ENCODE peak calls at places on chromosomes 5 and 9, in nine cellular contexts. D, I, K, G, A, M, S, R and C are unnamed samples.

GRCh38 chr5:92505925-92506324 is 1075.1 kb downstream of the NR2F1-AS1 start:
- DNase-seq in A (no peak), K (no peak), G (no peak), M (no peak), R (no peak), I (no peak), S (no peak), D (no peak), C (no peak)

GRCh38 chr5:159319822-159320221 is 10.5 kb downstream of the IL12B start:
- DNase-seq in D (no peak), A (no peak), M (no peak), S (no peak), I (no peak), K (no peak), R (no peak), G (no peak), C (no peak)

GRCh38 chr9:81682797-81683196 is 6.5 kb downstream of the TLE1 start:
- DNase-seq in S (no peak), D (no peak), R (peak), I (no peak), A (no peak), M (no peak), G (no peak), K (no peak), C (no peak)

GRCh38 chr9:27107241-27107640 is 1.8 kb upstream of the TEK start:
- DNase-seq in D (no peak), M (no peak), G (no peak), S (no peak), K (no peak), R (no peak), A (no peak), I (no peak), C (no peak)

GRCh38 chr5:157050050-157050449 is 8.9 kb downstream of the HAVCR1 start:
- DNase-seq in A (no peak), G (no peak), D (no peak), S (no peak), K (no peak), I (no peak), R (no peak), M (no peak), C (no peak)

GRCh38 chr5:179427032-179427675 is 81.9 kb upstream of the ADAMTS2 start:
- DNase-seq in M (no peak), D (no peak), S (no peak), K (no peak), I (peak), R (peak), A (no peak), G (peak), C (peak)

GRCh38 chr9:93949073-93949693 is 6.0 kb downstream of the BARX1 start:
- DNase-seq in I (no peak), R (no peak), M (no peak), G (no peak), A (no peak), K (no peak), D (no peak), S (no peak), C (no peak)

GRCh38 chr5:83839788-83840187 is 119.1 kb upstream of the HAPLN1 start:
- DNase-seq in G (no peak), R (no peak), A (no peak), K (no peak), M (no peak), S (no peak), D (no peak), I (no peak), C (no peak)

GRCh38 chr5:58022055-58022454 is 437.8 kb downstream of the PLK2 start:
- DNase-seq in D (no peak), G (no peak), K (no peak), A (no peak), S (no peak), M (no peak), I (no peak), R (peak), C (no peak)

GRCh38 chr9:21965401-21965951 is 28.7 kb downstream of the CDKN2A start:
- DNase-seq in K (no peak), A (peak), S (no peak), M (no peak), R (peak), G (peak), D (peak), I (peak), C (no peak)

GRCh38 chr9:110604101-110604710 is 24.7 kb upstream of the SVEP1 start:
- DNase-seq in A (no peak), R (no peak), G (no peak), M (no peak), I (no peak), S (no peak), D (no peak), K (no peak), C (no peak)

GRCh38 chr5:134567651-134568338 is 42.3 kb downstream of the JADE2 start:
- DNase-seq in D (peak), I (peak), R (peak), A (peak), S (peak), M (no peak), K (no peak), G (no peak), C (no peak)

GRCh38 chr5:14779975-14780374 is 91.6 kb downstream of the ANKH start:
- DNase-seq in I (no peak), K (no peak), S (no peak), R (no peak), M (no peak), D (no peak), G (no peak), A (no peak), C (no peak)

GRCh38 chr5:84227221-84227620 is 157.5 kb downstream of the EDIL3 start:
- DNase-seq in G (no peak), M (no peak), K (no peak), R (no peak), S (no peak), A (no peak), D (no peak), I (no peak), C (no peak)

GRCh38 chr5:15286659-15287058 is 213.3 kb upstream of the FBXL7 start:
- DNase-seq in I (no peak), G (no peak), A (no peak), R (no peak), S (no peak), D (no peak), M (no peak), K (no peak), C (no peak)

GRCh38 chr5:59236996-59237395 is 654.1 kb downstream of the RAB3C start:
- DNase-seq in M (no peak), A (no peak), K (no peak), G (no peak), I (no peak), S (no peak), R (no peak), D (no peak), C (no peak)

GRCh38 chr9:75612754-75613153 is 277.7 kb upstream of the PCSK5 start:
- DNase-seq in S (no peak), A (no peak), I (no peak), G (no peak), R (no peak), M (no peak), K (no peak), D (no peak), C (no peak)

GRCh38 chr5:66554211-66554610 is 42.0 kb upstream of the MAST4 start:
- DNase-seq in R (no peak), D (peak), I (no peak), S (no peak), K (no peak), M (no peak), G (no peak), A (no peak), C (no peak)

GRCh38 chr5:42638972-42639371 is 117.6 kb upstream of the CCDC152 start:
- DNase-seq in M (no peak), I (no peak), G (no peak), D (no peak), A (no peak), K (no peak), R (no peak), S (no peak), C (no peak)

DNA sequence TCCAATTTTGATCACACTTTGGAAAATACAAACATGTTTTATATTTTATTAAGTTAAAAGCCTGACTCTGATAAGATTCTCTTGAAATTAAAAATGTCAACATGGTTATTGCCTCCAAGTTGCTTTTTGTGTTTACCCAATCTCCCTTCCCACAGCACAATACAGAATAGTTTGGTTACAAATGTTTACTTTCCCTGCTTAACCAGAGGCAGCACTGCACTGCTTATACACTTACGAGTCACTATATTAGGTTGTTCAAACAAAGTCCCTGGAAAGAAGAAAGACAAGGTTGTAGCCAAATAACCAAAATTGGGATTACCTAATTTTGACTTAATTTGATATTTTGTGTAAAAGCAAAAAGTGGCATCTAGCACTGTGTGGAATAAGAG is 25.9 kb downstream of the SRFBP1 start:
- DNase-seq in I (no peak), A (no peak), G (no peak), R (no peak), S (no peak), K (no peak), M (no peak), D (no peak), C (no peak)
- H3K27ac ChIP-seq in I (no peak), A (no peak), G (no peak), R (no peak), S (no peak), K (no peak), M (no peak), D (no peak), C (no peak)

DNA sequence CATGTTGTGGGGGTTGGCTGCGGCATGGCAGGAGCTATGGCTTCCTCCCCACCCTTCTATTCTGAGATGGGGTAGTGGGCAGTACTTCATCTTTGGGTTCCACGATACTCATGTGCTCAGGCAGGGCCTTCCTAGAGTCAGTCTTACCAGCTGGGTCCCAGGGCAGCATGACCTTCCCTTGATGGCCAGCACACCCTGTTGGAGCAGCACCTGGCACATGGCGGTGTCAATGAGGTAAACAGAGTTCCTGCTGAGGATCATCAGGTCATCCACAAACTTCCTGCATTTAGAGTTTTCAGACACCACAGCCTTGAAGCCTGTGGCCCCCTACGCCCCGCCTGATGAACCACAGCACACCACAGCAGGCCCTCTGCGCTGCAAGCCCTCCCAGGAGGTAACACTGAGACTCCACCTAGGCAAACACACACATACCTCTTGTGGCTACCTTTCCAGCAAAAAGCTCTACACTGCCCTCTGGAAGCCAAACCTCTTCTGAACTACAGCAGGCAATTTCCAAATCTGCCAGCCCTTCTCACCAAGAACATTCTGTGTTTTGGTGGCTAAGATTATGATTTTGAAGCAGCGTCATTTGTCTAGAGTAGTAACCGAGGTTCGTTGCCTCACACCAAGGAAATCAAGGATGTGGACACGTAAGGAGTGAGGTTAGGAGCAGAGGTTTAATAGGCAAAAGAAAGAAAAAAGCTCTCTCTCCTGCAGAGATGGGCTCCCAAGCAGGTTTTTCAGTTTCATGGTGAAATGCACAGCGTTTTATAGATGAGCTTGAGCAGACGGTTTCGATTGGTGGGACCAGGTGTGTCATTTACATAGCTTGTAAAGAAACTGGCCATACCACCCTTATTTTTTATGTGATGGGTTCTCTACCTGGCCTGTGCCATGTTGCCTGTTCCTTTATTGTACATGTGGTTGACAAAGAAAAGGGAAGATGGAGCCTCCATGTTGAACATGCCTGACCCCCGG is 20.3 kb upstream of the TMEM174 start:
- DNase-seq in K (peak), D (no peak), I (no peak), G (no peak), S (no peak), A (no peak), R (no peak), M (no peak), C (no peak)
- TF ChIP-seq CTCF in K (peak), D (no peak), I (no peak), G (no peak), S (no peak), A (no peak), R (peak), M (peak), C (no peak)

GRCh38 chr5:141492168-141492885 is 3.4 kb downstream of the PCDHGC5 start:
- DNase-seq in A (peak), S (no peak), D (no peak), M (no peak), G (no peak), K (no peak), I (peak), R (no peak), C (peak)
- H3K4me3 ChIP-seq in A (peak), S (no peak), D (no peak), M (no peak), G (peak), K (no peak), I (no peak), R (no peak), C (peak)

GRCh38 chr9:129176786-129177442 is 1.1 kb downstream of the IER5L start:
- DNase-seq in K (no peak), D (peak), G (peak), I (peak), A (peak), M (no peak), R (peak), S (peak), C (peak)

GRCh38 chr9:129174102-129174723 is 3.8 kb downstream of the IER5L start:
- DNase-seq in K (peak), A (peak), S (peak), D (peak), I (peak), M (no peak), R (peak), G (peak), C (peak)

GRCh38 chr9:129174724-129175514 is 3.1 kb downstream of the IER5L start:
- DNase-seq in A (peak), R (peak), K (peak), D (peak), S (peak), I (peak), G (peak), M (no peak), C (peak)

GRCh38 chr9:129175825-129176633 is 2.0 kb downstream of the IER5L start:
- DNase-seq in A (peak), R (peak), G (peak), K (peak), M (no peak), S (peak), D (peak), I (peak), C (peak)

DNA sequence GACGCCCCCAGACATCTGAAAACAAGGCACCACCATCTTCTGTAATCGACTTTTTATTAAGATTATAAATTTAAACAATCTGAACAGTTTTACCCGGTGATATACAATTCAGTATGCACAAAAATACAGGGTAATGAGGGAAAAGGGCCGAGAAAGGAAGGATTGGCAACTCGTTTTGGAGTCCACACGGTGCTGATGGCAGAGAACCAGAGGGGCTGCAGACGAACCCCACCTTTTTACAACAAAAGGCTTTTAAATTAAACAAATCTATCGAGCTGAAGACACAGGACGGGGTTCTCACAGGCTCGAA is 2.6 kb downstream of the IER5L start:
- DNase-seq in S (no peak), R (no peak), K (peak), G (no peak), M (no peak), I (no peak), D (no peak), A (no peak), C (no peak)
- H3K27ac ChIP-seq in S (peak), R (peak), K (peak), G (peak), M (peak), I (peak), D (peak), A (peak), C (peak)

DNA sequence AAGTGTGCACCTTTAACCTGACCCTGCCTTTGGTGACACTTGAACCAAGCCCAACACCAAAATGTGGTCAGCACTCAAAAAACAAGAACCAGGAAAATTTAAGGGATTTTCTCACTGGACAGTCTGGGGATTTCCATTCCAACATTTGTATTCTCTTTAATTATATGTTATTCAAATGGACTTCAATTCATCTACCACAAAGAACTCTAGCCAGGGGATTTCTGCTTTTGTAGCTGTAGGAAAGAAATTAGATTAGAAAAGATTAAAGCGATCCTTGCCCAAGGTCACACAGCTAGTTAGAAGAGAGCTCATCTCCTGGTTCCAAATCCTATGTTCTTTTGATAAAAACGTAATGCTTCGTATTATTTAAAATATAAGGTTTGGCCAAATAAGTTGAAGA is 94.8 kb upstream of the JAK2 start:
- DNase-seq in R (no peak), M (no peak), K (no peak), S (no peak), I (no peak), D (no peak), G (no peak), A (no peak), C (no peak)
- TF ChIP-seq CTCF in R (no peak), M (no peak), K (no peak), S (no peak), I (no peak), D (no peak), G (no peak), A (no peak), C (no peak)

GRCh38 chr9:35906923-35907699 is 1.1 kb downstream of the HRCT1 start:
- DNase-seq in I (peak), G (peak), R (no peak), K (no peak), M (no peak), S (peak), D (no peak), A (peak), C (peak)
- H3K4me3 ChIP-seq in I (peak), G (peak), R (no peak), K (no peak), M (no peak), S (no peak), D (no peak), A (peak), C (peak)

GRCh38 chr9:122819326-122819725 is 9.1 kb downstream of the PDCL start:
- DNase-seq in M (no peak), I (no peak), D (no peak), A (no peak), K (no peak), S (no peak), R (no peak), G (no peak), C (no peak)

GRCh38 chr9:122814545-122814944 is 13.8 kb downstream of the PDCL start:
- DNase-seq in D (no peak), G (no peak), S (no peak), I (no peak), K (no peak), R (no peak), M (no peak), A (no peak), C (no peak)

GRCh38 chr9:122812736-122813135 is 12.8 kb downstream of the OR1K1 start:
- DNase-seq in G (no peak), S (no peak), I (no peak), A (no peak), M (no peak), R (no peak), D (no peak), K (no peak), C (no peak)

GRCh38 chr9:122816163-122816867 is 12.1 kb downstream of the PDCL start:
- DNase-seq in A (no peak), M (no peak), G (no peak), D (peak), S (peak), I (no peak), K (no peak), R (peak), C (no peak)

GRCh38 chr9:122815544-122815943 is 12.8 kb downstream of the PDCL start:
- DNase-seq in A (no peak), I (no peak), D (no peak), S (no peak), K (no peak), R (no peak), G (no peak), M (no peak), C (no peak)
- H3K27ac ChIP-seq in A (no peak), I (no peak), D (no peak), S (peak), K (no peak), R (no peak), G (no peak), M (no peak), C (peak)